ENCODE peak calls at places on chromosome X, in seven cellular contexts. X, Q, A, V, E, L and G are unnamed samples.

GRCh38 chrX:1649623-1650022 is 34.8 kb downstream of the ASMT start:
- DNase-seq in Q (no peak), V (no peak), L (peak), A (no peak), X (no peak), E (no peak), G (no peak)

GRCh38 chrX:36898301-36898700 is 109.9 kb upstream of the FAM47C start:
- DNase-seq in E (no peak), L (peak), X (no peak), Q (no peak), V (no peak), A (peak), G (no peak)

GRCh38 chrX:67545772-67546495 is 2.1 kb downstream of the AR start:
- DNase-seq in V (peak), X (no peak), A (peak), Q (peak), L (peak), E (no peak), G (peak)

GRCh38 chrX:38552721-38553120 is 8.6 kb upstream of the TSPAN7 start:
- DNase-seq in X (no peak), A (no peak), E (no peak), L (no peak), Q (no peak), V (no peak), G (no peak)

GRCh38 chrX:100685284-100685996 is 41.4 kb downstream of the SRPX2 start:
- DNase-seq in Q (peak), X (peak), A (peak), L (peak), V (peak), E (peak), G (no peak)

GRCh38 chrX:132017431-132018185 is 5.5 kb upstream of the STK26 start:
- DNase-seq in E (no peak), V (no peak), A (no peak), Q (no peak), X (no peak), L (no peak), G (no peak)

GRCh38 chrX:45485682-45486081 is 285.0 kb upstream of the DIPK2B start:
- DNase-seq in A (no peak), Q (no peak), V (no peak), X (no peak), E (no peak), L (no peak), G (no peak)

GRCh38 chrX:20373063-20373462 is 106.4 kb upstream of the RPS6KA3 start:
- DNase-seq in L (no peak), Q (no peak), V (no peak), X (no peak), A (no peak), E (no peak), G (no peak)

DNA sequence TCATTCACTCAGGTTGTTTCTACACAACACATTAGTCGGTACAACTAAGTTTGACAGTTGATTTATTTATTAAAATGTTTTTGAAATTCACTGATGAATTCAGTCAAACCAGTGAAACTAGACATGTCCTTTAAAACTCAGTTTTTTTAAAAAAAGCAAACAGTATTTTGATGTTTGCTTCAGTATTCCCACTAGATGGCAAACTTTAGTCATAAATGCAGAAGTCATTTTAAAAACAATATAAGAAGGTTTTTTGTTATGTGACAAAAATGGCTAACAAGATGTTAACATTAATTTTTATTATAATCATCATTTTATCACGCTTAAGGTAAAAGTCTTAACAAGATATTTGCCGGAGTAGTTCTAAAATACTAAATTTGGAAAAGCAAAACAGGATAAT is 1337.8 kb upstream of the DIAPH2 start:
- DNase-seq in Q (no peak), X (no peak), V (no peak), A (no peak), L (peak), E (no peak), G (no peak)
- TF ChIP-seq CTCF in Q (no peak), X (no peak), V (no peak), A (no peak), L (no peak), E (peak), G (no peak)

GRCh38 chrX:154799554-154800348 is 5.5 kb downstream of the MPP1 start:
- DNase-seq in A (no peak), L (no peak), X (no peak), V (no peak), E (peak), Q (no peak), G (no peak)
- H3K27ac ChIP-seq in A (no peak), L (no peak), X (no peak), V (no peak), E (peak), Q (no peak), G (peak)

DNA sequence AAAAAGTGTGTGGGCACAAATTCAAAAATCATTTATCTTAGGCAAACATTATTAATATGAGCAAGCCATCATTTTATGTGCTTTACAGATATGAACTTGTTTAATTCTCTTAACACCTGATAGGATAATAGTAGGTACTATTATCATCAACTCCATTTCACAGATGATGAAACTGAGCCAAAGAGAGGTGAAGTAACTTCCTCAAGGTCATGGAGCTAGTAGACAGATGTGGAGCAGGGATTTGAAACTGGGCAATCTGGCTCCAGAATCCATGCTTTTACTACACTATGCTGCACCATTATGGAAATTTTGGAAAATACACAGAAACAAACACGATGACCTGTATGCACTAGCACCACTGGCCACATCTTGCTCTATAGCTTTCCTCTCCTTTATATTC is 1.0 kb upstream of the PIN4 start:
- DNase-seq in E (peak), X (no peak), A (no peak), V (no peak), Q (no peak), L (no peak), G (no peak)
- H3K4me3 ChIP-seq in E (peak), X (no peak), A (peak), V (no peak), Q (peak), L (peak), G (peak)

DNA sequence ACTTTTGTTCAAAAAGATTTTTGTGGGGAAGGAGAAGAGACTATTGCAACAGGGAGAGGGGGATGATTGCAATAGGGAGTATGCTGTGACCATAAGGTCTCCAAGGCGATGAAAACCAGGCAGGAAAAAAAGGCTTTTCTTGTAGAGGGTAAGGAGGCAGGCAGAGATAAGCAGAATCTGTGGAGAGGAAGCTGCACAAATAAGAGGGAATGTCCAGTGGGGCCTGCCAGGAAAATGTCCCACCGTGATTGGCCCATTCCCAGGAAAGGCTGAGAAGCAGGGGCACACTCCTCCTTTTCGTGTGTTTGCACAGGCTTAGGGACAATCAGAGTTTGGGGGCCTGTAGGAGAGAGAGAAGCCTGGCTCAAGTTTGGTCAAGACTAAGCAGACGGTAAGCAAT is 29.1 kb downstream of the SPACA5 start:
- DNase-seq in E (no peak), Q (no peak), X (no peak), A (peak), L (no peak), V (no peak), G (no peak)
- TF ChIP-seq CTCF in E (no peak), Q (no peak), X (no peak), A (no peak), L (no peak), V (no peak), G (no peak)

GRCh38 chrX:150084474-150085229 is 146.4 kb upstream of the EOLA2 start:
- DNase-seq in E (no peak), X (no peak), A (no peak), V (no peak), Q (no peak), L (no peak), G (no peak)
- H3K27ac ChIP-seq in E (no peak), X (no peak), A (no peak), V (no peak), Q (peak), L (no peak), G (no peak)

DNA sequence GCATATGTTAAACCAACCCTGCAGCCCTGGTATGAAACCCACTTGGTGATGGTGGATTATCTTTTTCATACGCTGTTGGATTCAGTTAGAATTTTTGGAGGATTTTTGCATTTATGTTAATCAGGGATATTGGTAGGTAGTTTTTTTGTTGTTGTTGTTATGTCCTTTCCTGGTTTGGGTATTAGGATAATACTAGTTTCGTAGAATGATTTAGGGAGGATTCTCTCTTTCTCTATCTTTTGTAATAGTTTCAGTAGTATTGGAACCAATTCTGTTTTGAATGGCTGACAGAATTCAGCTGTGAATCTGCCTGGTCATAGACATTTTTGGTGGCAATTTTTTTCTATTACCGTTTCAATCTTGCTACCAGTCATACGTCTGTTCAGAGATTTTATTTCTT is 305.4 kb downstream of the IDS start:
- DNase-seq in X (no peak), L (no peak), E (no peak), A (no peak), Q (no peak), V (no peak), G (no peak)
- H3K4me3 ChIP-seq in X (no peak), L (no peak), E (no peak), A (no peak), Q (no peak), V (no peak), G (no peak)

DNA sequence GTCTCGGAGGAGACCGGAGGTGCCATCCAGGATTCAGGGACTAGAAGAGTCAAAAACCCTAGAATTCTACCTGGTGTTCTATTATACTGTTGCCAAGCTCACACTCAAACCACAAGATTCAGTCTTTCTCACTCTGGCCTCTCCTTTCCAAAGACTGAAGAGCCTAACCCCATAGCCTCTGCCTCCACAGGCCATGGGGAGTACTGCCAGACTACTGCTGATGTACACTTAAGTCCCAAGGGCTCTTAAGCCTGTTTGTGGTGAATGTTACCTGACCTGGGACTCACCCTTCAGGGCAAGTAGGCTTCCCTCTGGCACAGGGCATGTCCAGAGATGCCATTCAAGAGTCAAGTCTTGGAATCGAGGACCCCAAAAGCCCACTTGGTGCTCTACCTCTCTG is 58.9 kb upstream of the IRS4 start:
- DNase-seq in E (no peak), L (peak), V (no peak), A (no peak), X (no peak), Q (no peak), G (no peak)
- TF ChIP-seq CTCF in E (no peak), L (no peak), V (no peak), A (no peak), X (no peak), Q (no peak), G (no peak)